ENCODE peak calls at places on chromosomes 3 and 15, in five cellular contexts. F, D, R, V and N are unnamed samples.

GRCh38 chr15:40536501-40536900 is 28.3 kb downstream of the CCDC32 start:
- DNase-seq in F (no peak), R (no peak), V (no peak), D (no peak), N (no peak)

GRCh38 chr15:77239892-77240608 is 169.1 kb upstream of the TSPAN3 start:
- DNase-seq in F (no peak), V (no peak), R (no peak), D (no peak), N (no peak)

GRCh38 chr15:78979456-78980320 is 34.8 kb upstream of the CTSH start:
- DNase-seq in R (no peak), V (peak), D (peak), F (peak), N (no peak)

GRCh38 chr3:129429080-129429451 is 630 bp upstream of the EFCAB12 start:
- DNase-seq in R (no peak), F (no peak), D (no peak), V (no peak), N (no peak)

GRCh38 chr3:185824051-185824466 is 783 bp downstream of the IGF2BP2 start:
- DNase-seq in R (no peak), F (no peak), D (peak), V (peak), N (no peak)

GRCh38 chr3:102096066-102096465 is 246.8 kb downstream of the NFKBIZ start:
- DNase-seq in R (no peak), F (no peak), D (no peak), V (no peak), N (no peak)

GRCh38 chr15:87033056-87033455 is 953.4 kb downstream of the AGBL1 start:
- DNase-seq in D (no peak), F (no peak), V (no peak), R (no peak), N (no peak)

GRCh38 chr3:41997702-41998551 is 36.0 kb upstream of the ULK4 start:
- DNase-seq in D (no peak), R (no peak), F (no peak), V (no peak), N (no peak)

GRCh38 chr15:48367483-48367882 is 36.3 kb downstream of the DUT start:
- DNase-seq in V (no peak), F (no peak), R (no peak), D (no peak), N (no peak)

GRCh38 chr3:46065294-46065705 is 38.0 kb upstream of the XCR1 start:
- DNase-seq in D (no peak), F (no peak), V (no peak), R (peak), N (no peak)

GRCh38 chr3:160027541-160028195 is 39.0 kb downstream of the IL12A start:
- DNase-seq in R (no peak), V (no peak), F (no peak), D (no peak), N (no peak)

GRCh38 chr3:113746955-113747718 is at the start of gene ATP6V1A:
- DNase-seq in D (peak), R (peak), F (peak), V (peak), N (peak)

GRCh38 chr3:108091498-108092259 is 848 bp upstream of the CD47 start:
- DNase-seq in D (peak), V (no peak), F (no peak), R (no peak), N (no peak)

GRCh38 chr3:193446975-193447602 is 68.5 kb upstream of the ATP13A5 start:
- DNase-seq in V (no peak), R (no peak), D (no peak), F (no peak), N (no peak)

GRCh38 chr3:112649478-112649735 is 8.5 kb upstream of the CCDC80 start:
- DNase-seq in V (no peak), F (no peak), D (no peak), R (no peak), N (no peak)

GRCh38 chr3:197730200-197730599 is 6.5 kb downstream of the RUBCN start:
- DNase-seq in V (no peak), R (no peak), F (no peak), D (no peak), N (no peak)

GRCh38 chr3:37999836-38000235 is 9.2 kb downstream of the VILL start:
- DNase-seq in D (peak), R (no peak), F (peak), V (no peak), N (no peak)

GRCh38 chr3:32391643-32392529 is at the start of gene CMTM7:
- DNase-seq in R (peak), V (peak), D (peak), F (peak), N (peak)

GRCh38 chr15:62847900-62848489 is 194.6 kb upstream of the TPM1 start:
- DNase-seq in D (peak), F (peak), V (peak), R (peak), N (peak)

GRCh38 chr3:377158-377561 is 180.6 kb downstream of the CHL1 start:
- DNase-seq in V (peak), F (no peak), R (no peak), D (no peak), N (no peak)

GRCh38 chr3:149653564-149653963 is 4.3 kb downstream of the WWTR1 start:
- DNase-seq in V (no peak), R (no peak), D (no peak), F (no peak), N (no peak)

GRCh38 chr3:20772869-20773268 is 586.9 kb upstream of the SGO1 start:
- DNase-seq in F (no peak), R (no peak), V (no peak), D (no peak), N (no peak)

GRCh38 chr15:29681486-29681845 is 140.8 kb downstream of the TJP1 start:
- DNase-seq in F (no peak), V (no peak), D (no peak), R (no peak), N (no peak)

GRCh38 chr3:45993421-45994027 is 2.1 kb downstream of the FYCO1 start:
- DNase-seq in V (no peak), F (no peak), R (no peak), D (no peak), N (no peak)

GRCh38 chr3:126616931-126617330 is 38.0 kb downstream of the TXNRD3 start:
- DNase-seq in V (no peak), D (no peak), R (no peak), F (no peak), N (no peak)

GRCh38 chr3:130341388-130341787 is 4.1 kb upstream of the COL6A5 start:
- DNase-seq in D (no peak), V (no peak), F (no peak), R (no peak), N (no peak)

GRCh38 chr3:170977911-170978310 is 48.6 kb downstream of the SLC2A2 start:
- DNase-seq in R (no peak), D (no peak), F (no peak), V (no peak), N (no peak)

GRCh38 chr15:32659340-32659831 is 17.9 kb downstream of the SCG5 start:
- DNase-seq in V (no peak), R (peak), D (no peak), F (no peak), N (no peak)

GRCh38 chr3:55017876-55018275 is 90.0 kb upstream of the LRTM1 start:
- DNase-seq in R (no peak), V (no peak), F (no peak), D (no peak), N (no peak)

DNA sequence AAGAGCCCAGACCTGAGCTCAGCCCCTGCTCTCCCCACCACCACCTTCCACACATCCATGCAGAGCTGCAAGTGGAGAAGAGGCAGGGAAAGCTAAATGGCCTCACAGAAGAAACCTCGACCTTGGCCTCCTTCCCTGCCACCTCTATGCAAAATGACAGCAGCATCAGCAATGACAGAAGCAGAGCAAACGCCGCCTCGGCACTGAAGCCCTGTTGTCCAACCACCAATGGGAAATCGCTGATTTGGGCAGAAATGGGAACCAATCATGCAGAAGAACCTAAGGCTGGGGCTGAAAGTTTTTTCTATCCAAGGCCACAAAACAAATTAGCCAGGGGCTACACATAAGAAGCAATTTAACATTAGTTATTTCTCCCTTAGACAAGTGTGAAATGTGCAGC is 22.0 kb downstream of the ANP32A start:
- DNase-seq in R (no peak), F (peak), D (no peak), V (no peak), N (no peak)
- H3K27ac ChIP-seq in R (no peak), F (no peak), D (no peak), V (no peak), N (no peak)

DNA sequence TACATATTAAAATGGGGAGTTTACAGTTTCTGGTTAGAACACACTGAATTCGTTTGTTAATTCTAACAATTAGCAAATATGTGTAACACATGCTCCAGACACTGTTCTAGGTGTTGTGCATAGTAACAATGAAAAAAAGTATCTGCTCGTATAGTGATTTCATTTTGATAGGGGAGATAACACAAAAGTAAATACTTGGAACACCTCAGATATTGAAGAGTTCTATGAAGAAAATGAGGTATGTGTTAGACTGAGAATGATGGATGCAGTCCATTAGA is 6.8 kb upstream of the TMF1 start:
- DNase-seq in R (no peak), D (no peak), F (no peak), V (no peak), N (no peak)
- H3K27ac ChIP-seq in R (no peak), D (no peak), F (no peak), V (no peak), N (no peak)

GRCh38 chr3:15267502-15267901 is 61.5 kb downstream of the CAPN7 start:
- DNase-seq in V (no peak), D (no peak), F (no peak), R (no peak), N (peak)
- H3K27ac ChIP-seq in V (no peak), D (no peak), F (peak), R (no peak), N (no peak)

DNA sequence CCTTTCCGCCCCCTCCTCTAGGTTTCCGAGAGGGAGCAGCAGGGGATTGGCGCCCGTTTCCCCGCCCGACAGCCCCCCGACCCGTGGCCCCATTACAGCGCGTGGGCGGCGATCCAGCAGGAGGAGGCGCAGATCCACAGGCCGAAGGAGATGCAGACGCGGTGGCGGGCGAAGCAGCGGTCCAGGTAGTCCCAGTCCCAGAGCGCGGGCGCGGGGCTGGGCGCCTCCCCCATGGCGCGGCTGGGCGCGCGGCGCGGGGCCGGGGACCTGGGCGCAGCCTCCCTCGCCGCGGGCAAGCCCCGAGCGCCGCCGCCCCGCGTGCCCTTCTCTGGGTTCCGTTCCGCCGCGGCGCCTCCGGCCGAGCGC is 253 bp downstream of the TMEM44 start:
- DNase-seq in V (peak), F (peak), D (peak), R (no peak), N (no peak)
- H3K27ac ChIP-seq in V (peak), F (peak), D (peak), R (peak), N (peak)

GRCh38 chr3:124772081-124772831 is 42.0 kb downstream of the UMPS start:
- DNase-seq in R (peak), F (no peak), V (no peak), D (no peak), N (peak)
- H3K27ac ChIP-seq in R (peak), F (peak), V (no peak), D (no peak), N (peak)

GRCh38 chr3:50584391-50584790 is 15.1 kb downstream of the HEMK1 start:
- DNase-seq in V (no peak), F (no peak), R (no peak), D (no peak), N (no peak)
- H3K27ac ChIP-seq in V (no peak), F (no peak), R (peak), D (peak), N (peak)